ENCODE peak calls at places on chromosomes 7 and 10, in five cellular contexts. P is fibroblast of lung, T is psoas muscle, S is brain microvascular endothelial cell, H is uterus. K is an unnamed sample.

GRCh38 chr10:86366033-86366901 is at the start of gene GRID1:
- DNase-seq in H (peak), T (peak), S (no peak), P (peak), K (peak)

GRCh38 chr7:157001920-157002818 is 8.3 kb downstream of the MNX1 start:
- DNase-seq in T (no peak), P (no peak), H (no peak), S (no peak), K (peak)

GRCh38 chr7:102234131-102234530 is 52.5 kb upstream of the SH2B2 start:
- DNase-seq in S (no peak), P (no peak), T (no peak), H (no peak), K (no peak)

GRCh38 chr7:93146036-93146435 is 2.1 kb downstream of the SAMD9L start:
- DNase-seq in H (no peak), S (no peak), P (no peak), T (no peak), K (no peak)

GRCh38 chr7:73345538-73345937 is 17.6 kb downstream of the FKBP6 start:
- DNase-seq in S (no peak), T (no peak), P (no peak), H (no peak), K (no peak)

GRCh38 chr7:116438274-116438673 is 61.3 kb upstream of the CAV2 start:
- DNase-seq in H (no peak), P (peak), S (no peak), T (no peak), K (no peak)

GRCh38 chr7:157818701-157819516 is 482.1 kb downstream of the DNAJB6 start:
- DNase-seq in H (no peak), P (no peak), T (no peak), S (no peak), K (no peak)

GRCh38 chr7:84191842-84192241 is 2.7 kb downstream of the SEMA3A start:
- DNase-seq in P (peak), H (no peak), T (no peak), S (no peak), K (no peak)

GRCh38 chr10:119675483-119676170 is 24.4 kb downstream of the BAG3 start:
- DNase-seq in S (no peak), P (no peak), H (no peak), T (no peak), K (no peak)
- H3K27ac ChIP-seq in S (no peak), P (no peak), H (no peak), T (peak), K (no peak)

GRCh38 chr10:88392222-88392621 is 190.9 kb downstream of the RNLS start:
- DNase-seq in H (no peak), S (no peak), P (no peak), T (no peak), K (no peak)
- H3K4me3 ChIP-seq in H (no peak), S (no peak), P (no peak), T (no peak), K (no peak)

GRCh38 chr10:12631787-12632562 is 282.6 kb downstream of the CAMK1D start:
- DNase-seq in S (no peak), P (no peak), T (no peak), H (no peak), K (no peak)

GRCh38 chr10:12631216-12631615 is 281.9 kb downstream of the CAMK1D start:
- DNase-seq in S (no peak), T (no peak), H (no peak), P (peak), K (no peak)

GRCh38 chr10:12634532-12634931 is 285.2 kb downstream of the CAMK1D start:
- DNase-seq in H (no peak), S (no peak), T (peak), P (no peak), K (no peak)

GRCh38 chr10:12635127-12635541 is 285.8 kb downstream of the CAMK1D start:
- DNase-seq in T (no peak), P (peak), H (no peak), S (peak), K (no peak)

GRCh38 chr10:12633776-12634390 is 284.5 kb downstream of the CAMK1D start:
- DNase-seq in T (no peak), H (no peak), P (no peak), S (no peak), K (no peak)
- TF ChIP-seq CTCF in T (no peak), H (no peak), P (no peak), S (no peak), K (no peak)

DNA sequence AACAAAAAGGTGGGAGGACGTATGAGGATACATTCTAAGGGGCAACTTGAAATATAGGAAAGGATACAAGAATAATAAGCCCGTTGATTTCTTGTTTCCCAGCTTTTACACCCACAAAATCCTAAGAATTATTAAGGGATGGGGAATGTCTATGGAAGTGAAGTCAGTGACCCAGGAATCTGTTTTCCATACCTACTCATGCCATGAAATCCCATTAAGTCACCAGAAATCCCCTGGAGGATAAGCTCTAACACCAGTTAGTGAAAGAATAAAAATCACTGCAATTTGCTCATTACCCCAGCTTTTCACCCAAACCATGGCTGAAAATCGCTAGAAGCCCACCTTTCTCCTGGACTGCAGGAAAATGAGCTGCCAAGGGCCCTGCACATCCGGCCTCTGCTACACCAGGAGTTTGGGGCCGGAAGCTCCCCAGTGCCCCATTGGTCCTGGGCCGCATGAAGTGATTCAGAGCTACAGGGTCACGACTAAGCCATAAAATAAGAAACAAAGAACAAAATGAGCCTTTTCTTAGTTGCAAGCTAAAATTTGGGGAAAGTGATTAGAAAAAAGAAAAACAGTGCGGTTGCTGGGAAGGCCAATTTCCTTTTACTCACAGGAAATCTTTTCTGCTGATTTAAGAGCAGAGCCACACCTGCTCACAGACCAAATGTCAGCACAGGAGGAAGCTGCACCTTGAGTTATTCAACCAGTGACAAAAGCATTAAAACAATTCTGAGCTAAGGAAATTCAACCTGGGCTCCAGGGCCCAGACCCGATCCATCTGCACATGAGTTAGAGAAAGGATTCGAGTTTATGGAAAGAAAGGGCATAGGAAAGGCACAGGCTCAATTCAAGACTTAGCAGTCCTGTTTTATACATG is 40.3 kb downstream of the HIPK2 start:
- DNase-seq in P (no peak), T (no peak), S (no peak), H (no peak), K (peak)
- H3K27ac ChIP-seq in P (no peak), T (peak), S (peak), H (peak), K (peak)

GRCh38 chr7:20219062-20219445 is 1.9 kb upstream of the MACC1 start:
- DNase-seq in P (no peak), H (no peak), S (no peak), T (no peak), K (no peak)

GRCh38 chr7:20222219-20222828 is 5.1 kb upstream of the MACC1 start:
- DNase-seq in P (no peak), H (no peak), S (no peak), T (no peak), K (no peak)

GRCh38 chr7:20220293-20220755 is 3.1 kb upstream of the MACC1 start:
- DNase-seq in S (no peak), H (no peak), T (no peak), P (no peak), K (no peak)

GRCh38 chr7:20219446-20220292 is 2.5 kb upstream of the MACC1 start:
- DNase-seq in S (peak), P (peak), H (peak), T (peak), K (peak)

DNA sequence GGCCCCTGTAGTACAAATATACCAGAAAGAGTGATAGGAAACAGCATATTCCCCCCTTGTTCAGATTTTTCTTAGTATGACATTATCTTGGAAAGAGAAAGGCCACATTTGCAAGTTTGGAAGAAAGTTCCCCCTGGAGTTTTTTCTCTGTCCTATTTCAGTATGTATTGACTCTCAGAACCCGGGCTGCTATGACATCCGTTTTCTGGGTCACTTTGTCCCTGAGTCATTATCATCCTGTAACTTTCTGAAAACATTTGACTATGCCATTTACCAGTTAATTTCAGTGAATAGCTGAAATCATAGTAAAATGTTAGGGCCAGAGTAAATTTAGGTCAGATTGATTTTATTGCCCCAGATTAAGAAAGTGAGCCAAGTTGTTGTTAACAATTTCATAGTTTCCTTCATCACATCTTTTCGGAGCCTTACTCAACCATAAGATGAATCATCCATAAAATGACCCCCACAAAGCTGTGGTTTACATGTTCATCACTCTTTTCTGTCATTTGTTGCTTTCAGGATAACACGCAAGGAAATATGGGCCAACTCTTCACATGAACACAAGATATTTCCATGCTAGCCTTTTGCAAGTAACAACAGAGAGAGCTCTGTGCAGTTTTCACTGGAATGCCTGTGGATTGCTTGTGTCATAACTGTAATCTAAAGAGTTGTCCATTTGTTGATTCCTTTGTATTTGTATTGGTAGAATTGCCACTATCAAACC is 3.8 kb upstream of the MACC1 start:
- DNase-seq in S (peak), P (peak), H (no peak), T (no peak), K (no peak)
- H3K4me3 ChIP-seq in S (no peak), P (no peak), H (no peak), T (no peak), K (no peak)

K was measured in coronary artery.